ENCODE peak calls at places on chromosome 4, in eight cellular contexts. One of them, this sample, is unnamed.

GRCh38 chr4:143404555-143404954 is 67.9 kb downstream of the GAB1 start:
- DNase-seq in esophagus squamous epithelium: no peak
- DNase-seq in lower lobe of right lung: no peak
- DNase-seq in brain microvascular endothelial cell: no peak
- DNase-seq in suprapubic skin: no peak
- DNase-seq in thoracic aorta: no peak
- DNase-seq in mammary epithelial cell: no peak
- DNase-seq in cardiac muscle cell: no peak
- DNase-seq in this sample: no peak

GRCh38 chr4:41006141-41006540 is 208.2 kb downstream of the APBB2 start:
- DNase-seq in lower lobe of right lung: no peak
- DNase-seq in suprapubic skin: no peak
- DNase-seq in mammary epithelial cell: no peak
- DNase-seq in brain microvascular endothelial cell: no peak
- DNase-seq in esophagus squamous epithelium: no peak
- DNase-seq in thoracic aorta: no peak
- DNase-seq in cardiac muscle cell: no peak
- DNase-seq in this sample: no peak

GRCh38 chr4:61185288-61185687 is 14.8 kb upstream of the ADGRL3 start:
- DNase-seq in thoracic aorta: no peak
- DNase-seq in brain microvascular endothelial cell: no peak
- DNase-seq in cardiac muscle cell: no peak
- DNase-seq in mammary epithelial cell: no peak
- DNase-seq in suprapubic skin: no peak
- DNase-seq in lower lobe of right lung: no peak
- DNase-seq in esophagus squamous epithelium: no peak
- DNase-seq in this sample: no peak

GRCh38 chr4:25290490-25291067 is 22.0 kb upstream of the ZCCHC4 start:
- DNase-seq in suprapubic skin: no peak
- DNase-seq in esophagus squamous epithelium: no peak
- DNase-seq in mammary epithelial cell: no peak
- DNase-seq in cardiac muscle cell: peak
- DNase-seq in thoracic aorta: no peak
- DNase-seq in brain microvascular endothelial cell: no peak
- DNase-seq in lower lobe of right lung: no peak
- DNase-seq in this sample: no peak

GRCh38 chr4:37453004-37453360 is 208.4 kb downstream of the NWD2 start:
- DNase-seq in suprapubic skin: no peak
- DNase-seq in thoracic aorta: no peak
- DNase-seq in lower lobe of right lung: no peak
- DNase-seq in brain microvascular endothelial cell: peak
- DNase-seq in mammary epithelial cell: peak
- DNase-seq in cardiac muscle cell: peak
- DNase-seq in esophagus squamous epithelium: no peak
- DNase-seq in this sample: peak

GRCh38 chr4:48341776-48342558 is 638 bp downstream of the SLAIN2 start:
- DNase-seq in thoracic aorta: peak
- DNase-seq in lower lobe of right lung: peak
- DNase-seq in mammary epithelial cell: peak
- DNase-seq in esophagus squamous epithelium: peak
- DNase-seq in cardiac muscle cell: peak
- DNase-seq in brain microvascular endothelial cell: no peak
- DNase-seq in suprapubic skin: peak
- DNase-seq in this sample: peak

GRCh38 chr4:680565-680930 is 6.2 kb downstream of the MYL5 start:
- DNase-seq in cardiac muscle cell: no peak
- DNase-seq in lower lobe of right lung: no peak
- DNase-seq in brain microvascular endothelial cell: no peak
- DNase-seq in esophagus squamous epithelium: no peak
- DNase-seq in thoracic aorta: no peak
- DNase-seq in mammary epithelial cell: no peak
- DNase-seq in suprapubic skin: peak
- DNase-seq in this sample: no peak

GRCh38 chr4:92122911-92123310 is 180.9 kb upstream of the GRID2 start:
- DNase-seq in thoracic aorta: no peak
- DNase-seq in esophagus squamous epithelium: no peak
- DNase-seq in suprapubic skin: no peak
- DNase-seq in mammary epithelial cell: no peak
- DNase-seq in cardiac muscle cell: no peak
- DNase-seq in lower lobe of right lung: no peak
- DNase-seq in brain microvascular endothelial cell: no peak
- DNase-seq in this sample: no peak

GRCh38 chr4:120218981-120219380 is 152.3 kb upstream of the MAD2L1 start:
- DNase-seq in suprapubic skin: no peak
- DNase-seq in thoracic aorta: no peak
- DNase-seq in brain microvascular endothelial cell: no peak
- DNase-seq in esophagus squamous epithelium: no peak
- DNase-seq in lower lobe of right lung: no peak
- DNase-seq in cardiac muscle cell: no peak
- DNase-seq in mammary epithelial cell: no peak
- DNase-seq in this sample: no peak

GRCh38 chr4:52037730-52038108 is 380 bp downstream of the SGCB start:
- DNase-seq in lower lobe of right lung: no peak
- DNase-seq in brain microvascular endothelial cell: no peak
- DNase-seq in suprapubic skin: peak
- DNase-seq in cardiac muscle cell: peak
- DNase-seq in thoracic aorta: no peak
- DNase-seq in esophagus squamous epithelium: no peak
- DNase-seq in mammary epithelial cell: peak
- DNase-seq in this sample: no peak

GRCh38 chr4:184282895-184283654 is 65.4 kb upstream of the ENPP6 start:
- DNase-seq in suprapubic skin: no peak
- DNase-seq in esophagus squamous epithelium: no peak
- DNase-seq in mammary epithelial cell: no peak
- DNase-seq in cardiac muscle cell: no peak
- DNase-seq in lower lobe of right lung: no peak
- DNase-seq in thoracic aorta: no peak
- DNase-seq in brain microvascular endothelial cell: no peak
- DNase-seq in this sample: no peak

GRCh38 chr4:7155611-7156071 is 36.7 kb upstream of the SORCS2 start:
- DNase-seq in thoracic aorta: no peak
- DNase-seq in cardiac muscle cell: no peak
- DNase-seq in brain microvascular endothelial cell: no peak
- DNase-seq in lower lobe of right lung: peak
- DNase-seq in mammary epithelial cell: peak
- DNase-seq in suprapubic skin: peak
- DNase-seq in esophagus squamous epithelium: no peak
- DNase-seq in this sample: no peak

GRCh38 chr4:17869327-17869726 is 58.5 kb downstream of the NCAPG start:
- DNase-seq in cardiac muscle cell: no peak
- DNase-seq in esophagus squamous epithelium: no peak
- DNase-seq in mammary epithelial cell: no peak
- DNase-seq in brain microvascular endothelial cell: no peak
- DNase-seq in lower lobe of right lung: no peak
- DNase-seq in suprapubic skin: no peak
- DNase-seq in thoracic aorta: no peak
- DNase-seq in this sample: no peak

GRCh38 chr4:17865866-17866363 is 55.1 kb downstream of the NCAPG start:
- DNase-seq in cardiac muscle cell: no peak
- DNase-seq in lower lobe of right lung: no peak
- DNase-seq in suprapubic skin: no peak
- DNase-seq in thoracic aorta: no peak
- DNase-seq in brain microvascular endothelial cell: no peak
- DNase-seq in esophagus squamous epithelium: no peak
- DNase-seq in mammary epithelial cell: no peak
- DNase-seq in this sample: no peak

GRCh38 chr4:17866790-17867189 is 56.0 kb downstream of the NCAPG start:
- DNase-seq in suprapubic skin: no peak
- DNase-seq in brain microvascular endothelial cell: no peak
- DNase-seq in thoracic aorta: no peak
- DNase-seq in cardiac muscle cell: no peak
- DNase-seq in esophagus squamous epithelium: no peak
- DNase-seq in lower lobe of right lung: no peak
- DNase-seq in mammary epithelial cell: no peak
- DNase-seq in this sample: no peak

DNA sequence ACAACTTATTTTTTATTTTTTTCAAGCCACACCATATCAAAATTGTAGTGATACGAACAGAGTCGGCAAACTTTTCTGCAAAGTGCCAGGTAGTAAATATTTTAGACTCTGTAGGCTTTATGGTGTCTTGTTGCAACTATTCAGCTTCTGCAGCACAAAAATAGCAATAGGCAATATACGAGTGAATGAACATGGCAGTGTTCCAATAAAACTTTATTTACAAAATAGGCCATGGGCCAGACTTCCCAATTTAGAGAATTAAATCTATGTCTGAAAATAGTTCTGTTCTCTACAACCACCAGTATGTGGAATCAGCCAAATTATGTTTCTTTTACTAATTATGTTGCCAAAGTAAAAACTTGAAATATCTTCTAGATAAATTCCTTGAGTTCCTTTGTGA is 56.5 kb downstream of the NCAPG start:
- DNase-seq in mammary epithelial cell: no peak
- DNase-seq in suprapubic skin: no peak
- DNase-seq in thoracic aorta: no peak
- DNase-seq in lower lobe of right lung: no peak
- DNase-seq in esophagus squamous epithelium: no peak
- DNase-seq in cardiac muscle cell: no peak
- DNase-seq in brain microvascular endothelial cell: no peak
- DNase-seq in this sample: no peak
- H3K27ac ChIP-seq in mammary epithelial cell: no peak
- H3K27ac ChIP-seq in suprapubic skin: no peak
- H3K27ac ChIP-seq in thoracic aorta: no peak
- H3K27ac ChIP-seq in lower lobe of right lung: no peak
- H3K27ac ChIP-seq in esophagus squamous epithelium: no peak
- H3K27ac ChIP-seq in cardiac muscle cell: no peak
- H3K27ac ChIP-seq in brain microvascular endothelial cell: no peak
- H3K27ac ChIP-seq in this sample: no peak

DNA sequence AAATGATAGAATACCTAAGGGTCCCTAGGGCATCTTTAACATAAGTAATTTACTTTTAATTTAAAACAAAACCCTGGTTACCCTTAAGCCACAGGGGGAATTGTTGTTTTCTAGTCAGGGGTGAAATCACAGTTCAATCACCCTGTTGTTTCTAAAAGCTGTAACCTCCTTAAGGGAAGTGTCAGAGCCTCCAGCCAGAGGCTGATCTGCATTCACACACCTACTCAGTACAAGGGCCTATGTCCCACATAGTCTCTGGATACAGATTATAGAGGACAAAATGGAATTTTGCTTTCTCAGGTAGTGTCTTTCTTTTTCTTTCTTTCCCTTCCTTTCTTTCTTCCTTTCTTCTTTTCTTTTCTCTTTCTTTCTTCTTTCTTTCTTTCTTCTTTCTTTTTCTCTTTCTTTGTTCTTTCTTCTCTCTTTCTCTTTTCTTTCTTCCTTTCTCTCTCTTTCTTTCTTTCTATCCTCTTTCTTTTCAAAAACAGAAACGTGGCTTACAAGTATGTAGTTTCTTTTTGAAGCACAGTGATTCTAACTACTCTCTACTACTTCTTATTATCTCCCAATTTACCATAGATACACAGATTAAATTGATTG is 31.1 kb upstream of the BMPR1B start:
- DNase-seq in thoracic aorta: no peak
- DNase-seq in mammary epithelial cell: no peak
- DNase-seq in suprapubic skin: no peak
- DNase-seq in lower lobe of right lung: no peak
- DNase-seq in cardiac muscle cell: no peak
- DNase-seq in brain microvascular endothelial cell: no peak
- DNase-seq in esophagus squamous epithelium: no peak
- DNase-seq in this sample: no peak
- H3K27ac ChIP-seq in thoracic aorta: no peak
- H3K27ac ChIP-seq in mammary epithelial cell: no peak
- H3K27ac ChIP-seq in suprapubic skin: no peak
- H3K27ac ChIP-seq in lower lobe of right lung: no peak
- H3K27ac ChIP-seq in cardiac muscle cell: no peak
- H3K27ac ChIP-seq in brain microvascular endothelial cell: no peak
- H3K27ac ChIP-seq in esophagus squamous epithelium: no peak
- H3K27ac ChIP-seq in this sample: no peak

DNA sequence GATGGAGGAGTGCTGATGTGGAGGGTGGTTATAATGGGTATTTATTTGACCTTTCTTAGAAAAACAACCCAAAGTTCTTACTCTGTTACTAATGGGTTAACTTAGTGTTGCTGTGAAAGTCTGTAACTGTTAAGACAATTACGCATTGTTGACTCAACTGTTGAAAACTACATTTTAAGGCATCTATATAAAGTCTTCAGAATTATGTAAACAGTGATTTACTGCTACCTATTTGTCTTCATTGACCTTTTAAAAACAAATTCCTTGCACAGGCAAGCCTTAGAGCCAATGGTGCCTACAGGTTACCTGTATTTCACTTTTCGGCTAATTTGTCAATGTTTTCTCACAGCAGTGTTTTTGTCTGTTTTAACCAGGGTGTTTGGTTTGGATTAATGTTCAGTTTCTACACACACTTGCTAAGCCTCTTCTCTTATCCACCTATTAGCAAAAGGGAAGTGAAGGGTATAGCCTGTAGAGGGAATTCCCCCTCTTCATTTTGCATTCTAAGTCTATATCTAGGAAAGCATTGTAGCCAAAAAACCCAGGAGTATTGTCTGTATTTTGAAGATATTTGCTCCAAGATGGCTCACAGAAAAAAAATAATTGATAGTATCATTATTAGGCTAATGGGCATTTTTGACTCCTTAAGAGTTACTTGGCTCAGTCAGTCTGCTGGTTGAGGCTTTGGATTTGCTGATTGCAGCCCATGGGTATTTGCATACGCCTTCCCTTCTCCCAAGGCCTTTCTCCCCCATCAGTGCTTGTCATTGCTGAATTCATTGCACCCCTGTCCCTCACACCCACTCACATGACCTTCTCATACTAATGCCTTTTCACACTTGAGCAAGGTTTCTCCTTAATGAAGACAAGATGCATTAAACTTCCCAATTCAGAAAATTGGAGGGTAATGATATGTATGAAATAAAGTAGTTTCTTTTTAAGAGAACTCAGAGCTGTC is 30.5 kb downstream of the AFF1 start:
- DNase-seq in cardiac muscle cell: no peak
- DNase-seq in thoracic aorta: no peak
- DNase-seq in mammary epithelial cell: no peak
- DNase-seq in esophagus squamous epithelium: no peak
- DNase-seq in suprapubic skin: no peak
- DNase-seq in brain microvascular endothelial cell: no peak
- DNase-seq in lower lobe of right lung: no peak
- DNase-seq in this sample: no peak
- H3K27ac ChIP-seq in cardiac muscle cell: peak
- H3K27ac ChIP-seq in thoracic aorta: no peak
- H3K27ac ChIP-seq in mammary epithelial cell: no peak
- H3K27ac ChIP-seq in esophagus squamous epithelium: no peak
- H3K27ac ChIP-seq in suprapubic skin: no peak
- H3K27ac ChIP-seq in brain microvascular endothelial cell: no peak
- H3K27ac ChIP-seq in lower lobe of right lung: no peak
- H3K27ac ChIP-seq in this sample: no peak

DNA sequence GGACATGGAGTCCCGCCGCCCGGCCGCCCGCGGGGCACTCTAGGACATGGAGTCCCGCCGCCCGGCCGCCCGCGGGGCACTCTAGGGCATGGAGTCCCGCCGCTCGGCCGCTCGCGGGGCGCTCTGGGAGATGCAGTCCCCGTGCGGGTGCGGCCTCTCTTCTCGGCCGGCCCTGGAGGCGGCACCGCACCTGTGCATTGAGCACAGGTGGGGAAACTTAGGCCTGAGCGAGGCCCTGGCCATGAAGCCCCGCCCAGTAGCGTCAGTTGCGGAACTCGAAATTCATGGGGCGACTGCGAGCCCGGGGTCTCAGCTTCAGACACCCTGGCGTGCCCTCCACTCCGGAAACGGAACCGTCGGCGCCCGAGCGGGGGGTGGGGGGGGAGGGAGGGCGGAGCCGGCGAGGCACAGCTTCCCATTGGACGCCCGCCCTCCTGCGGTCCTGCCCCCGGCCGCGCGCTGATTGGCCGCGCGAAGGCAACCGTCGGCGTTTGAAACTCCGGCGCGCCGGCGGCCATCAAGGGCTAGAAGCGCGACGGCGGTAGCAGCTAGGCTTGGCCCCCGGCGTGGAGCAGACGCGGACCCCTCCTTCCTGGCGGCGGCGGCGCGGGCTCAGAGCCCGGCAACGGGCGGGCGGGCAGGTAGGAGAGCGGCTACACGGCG is at the start of the genes TACC3 and TMEM129:
- DNase-seq in mammary epithelial cell: peak
- DNase-seq in esophagus squamous epithelium: peak
- DNase-seq in suprapubic skin: peak
- DNase-seq in cardiac muscle cell: peak
- DNase-seq in thoracic aorta: peak
- DNase-seq in lower lobe of right lung: peak
- DNase-seq in brain microvascular endothelial cell: peak
- DNase-seq in this sample: peak
- H3K27ac ChIP-seq in mammary epithelial cell: peak
- H3K27ac ChIP-seq in esophagus squamous epithelium: peak
- H3K27ac ChIP-seq in suprapubic skin: peak
- H3K27ac ChIP-seq in cardiac muscle cell: peak
- H3K27ac ChIP-seq in thoracic aorta: peak
- H3K27ac ChIP-seq in lower lobe of right lung: peak
- H3K27ac ChIP-seq in brain microvascular endothelial cell: peak
- H3K27ac ChIP-seq in this sample: peak

This sample was measured in stomach.